ENCODE peak calls at places on chromosome 5, in six cellular contexts. T is PC-3; U is HCT116; F is upper lobe of left lung; P is sigmoid colon; B is CD8-positive, alpha-beta T cell. M is an unnamed sample.

GRCh38 chr5:107604990-107605389 is 65.7 kb downstream of the EFNA5 start:
- DNase-seq in T (no peak), U (no peak), F (no peak), P (no peak), B (no peak), M (no peak)

GRCh38 chr5:96431376-96432244 is 1.4 kb downstream of the PCSK1 start:
- DNase-seq in T (no peak), U (no peak), F (no peak), P (no peak), B (no peak), M (peak)

GRCh38 chr5:73222173-73222572 is 49.2 kb downstream of the TMEM174 start:
- DNase-seq in T (no peak), U (no peak), F (no peak), P (no peak), B (no peak), M (no peak)

GRCh38 chr5:143701476-143701875 is 110.5 kb upstream of the HMHB1 start:
- DNase-seq in T (no peak), U (no peak), F (no peak), P (no peak), B (no peak), M (no peak)

GRCh38 chr5:88081877-88082276 is 186.8 kb downstream of the TMEM161B start:
- DNase-seq in T (no peak), U (no peak), F (no peak), P (no peak), B (no peak), M (no peak)

GRCh38 chr5:32462618-32463017 is 18.1 kb upstream of the ZFR start:
- DNase-seq in T (peak), U (no peak), F (no peak), P (no peak), B (no peak), M (no peak)

GRCh38 chr5:156312897-156313680 is 13.9 kb upstream of the SGCD start:
- DNase-seq in T (no peak), U (no peak), F (no peak), P (no peak), B (no peak), M (no peak)

GRCh38 chr5:6732634-6733410 is 19.6 kb downstream of the TENT4A start:
- DNase-seq in T (peak), U (no peak), F (peak), P (peak), B (no peak), M (peak)

GRCh38 chr5:91787718-91788117 is 404.6 kb upstream of the ARRDC3 start:
- DNase-seq in T (peak), U (no peak), F (no peak), P (no peak), B (no peak), M (no peak)

GRCh38 chr5:72206160-72206559 is 98.9 kb downstream of the MAP1B start:
- DNase-seq in T (no peak), U (no peak), F (no peak), P (no peak), B (no peak), M (no peak)

GRCh38 chr5:165325201-165325600 is 1819.8 kb downstream of the MAT2B start:
- DNase-seq in T (peak), U (no peak), F (no peak), P (no peak), B (no peak), M (no peak)

GRCh38 chr5:111223790-111224560 is at the start of gene CAMK4:
- DNase-seq in T (peak), U (peak), F (peak), P (peak), B (peak), M (no peak)

GRCh38 chr5:87347272-87347671 is 65.5 kb downstream of the CCNH start:
- DNase-seq in T (no peak), U (no peak), F (no peak), P (no peak), B (no peak), M (no peak)

GRCh38 chr5:169880012-169880673 is 100.2 kb downstream of the INSYN2B start:
- DNase-seq in T (no peak), U (no peak), F (no peak), P (no peak), B (no peak), M (no peak)

GRCh38 chr5:79705632-79706031 is 16.0 kb downstream of the CMYA5 start:
- DNase-seq in T (no peak), U (no peak), F (no peak), P (no peak), B (no peak), M (no peak)

GRCh38 chr5:150412319-150413175 is at the start of gene CD74:
- DNase-seq in T (peak), U (no peak), F (peak), P (peak), B (peak), M (peak)

GRCh38 chr5:153671653-153672346 is 181.3 kb downstream of the GRIA1 start:
- DNase-seq in T (no peak), U (no peak), F (no peak), P (no peak), B (no peak), M (no peak)

GRCh38 chr5:121559832-121560231 is 291.9 kb upstream of the FTMT start:
- DNase-seq in T (no peak), U (no peak), F (no peak), P (no peak), B (no peak), M (no peak)

GRCh38 chr5:34484591-34485228 is 171.4 kb upstream of the RAI14 start:
- DNase-seq in T (peak), U (no peak), F (no peak), P (no peak), B (no peak), M (no peak)

GRCh38 chr5:132611965-132612364 is 46.0 kb upstream of the IL13 start:
- DNase-seq in T (no peak), U (no peak), F (no peak), P (no peak), B (no peak), M (no peak)

GRCh38 chr5:66680804-66681203 is 84.6 kb downstream of the MAST4 start:
- DNase-seq in T (no peak), U (no peak), F (no peak), P (no peak), B (no peak), M (no peak)

GRCh38 chr5:160357861-160358411 is 12.5 kb downstream of the C1QTNF2 start:
- DNase-seq in T (no peak), U (no peak), F (no peak), P (peak), B (no peak), M (no peak)

GRCh38 chr5:125222597-125223240 is 476.3 kb upstream of the ZNF608 start:
- DNase-seq in T (no peak), U (no peak), F (no peak), P (no peak), B (no peak), M (no peak)

GRCh38 chr5:125295405-125295872 is 549.0 kb upstream of the ZNF608 start:
- DNase-seq in T (peak), U (no peak), F (no peak), P (no peak), B (no peak), M (no peak)

GRCh38 chr5:91643796-91644195 is 260.7 kb upstream of the ARRDC3 start:
- DNase-seq in T (no peak), U (no peak), F (no peak), P (no peak), B (no peak), M (no peak)

GRCh38 chr5:58383459-58383858 is 76.4 kb downstream of the PLK2 start:
- DNase-seq in T (no peak), U (no peak), F (no peak), P (no peak), B (no peak), M (no peak)

GRCh38 chr5:135545115-135545514 is 9.4 kb upstream of the NEUROG1 start:
- DNase-seq in T (no peak), U (no peak), F (no peak), P (no peak), B (no peak), M (no peak)

GRCh38 chr5:170408189-170408588 is 19.0 kb upstream of the KCNMB1 start:
- DNase-seq in T (no peak), U (no peak), F (no peak), P (no peak), B (no peak), M (no peak)

GRCh38 chr5:155631116-155631515 is 617.6 kb downstream of the KIF4B start:
- DNase-seq in T (no peak), U (no peak), F (no peak), P (no peak), B (no peak), M (no peak)

GRCh38 chr5:168714046-168714445 is 134.9 kb upstream of the PANK3 start:
- DNase-seq in T (no peak), U (no peak), F (no peak), P (no peak), B (no peak), M (no peak)

GRCh38 chr5:140800816-140801493 is at the start of gene PCDHA3:
- DNase-seq in T (no peak), U (no peak), F (no peak), P (no peak), B (no peak), M (no peak)

GRCh38 chr5:140796718-140797095 is 2.1 kb downstream of the PCDHA2 start:
- DNase-seq in T (no peak), U (no peak), F (no peak), P (no peak), B (no peak), M (no peak)

GRCh38 chr5:140806834-140807775 is at the start of gene PCDHA4:
- DNase-seq in T (peak), U (no peak), F (no peak), P (no peak), B (no peak), M (no peak)

GRCh38 chr5:140802781-140803271 is 2.0 kb downstream of the PCDHA3 start:
- DNase-seq in T (no peak), U (no peak), F (no peak), P (no peak), B (no peak), M (no peak)

DNA sequence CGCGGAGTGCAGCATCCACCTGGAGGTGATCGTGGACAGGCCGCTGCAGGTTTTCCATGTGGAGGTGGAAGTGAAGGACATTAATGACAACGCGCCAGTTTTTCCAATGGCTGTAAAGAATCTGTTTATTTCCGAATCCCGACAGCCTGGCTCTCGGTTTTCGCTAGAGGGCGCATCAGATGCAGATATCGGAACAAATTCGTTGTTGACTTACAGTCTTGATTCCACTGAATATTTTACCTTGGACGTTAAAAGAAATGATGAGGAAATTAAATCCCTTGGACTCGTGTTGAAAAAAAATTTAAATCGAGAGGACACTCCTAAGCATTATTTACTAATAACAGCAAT is 611 bp downstream of the PCDHA3 start:
- DNase-seq in T (no peak), U (no peak), F (no peak), P (no peak), B (no peak), M (no peak)
- TF ChIP-seq CTCF in T (no peak), U (no peak), F (no peak), P (no peak), B (no peak), M (no peak)

DNA sequence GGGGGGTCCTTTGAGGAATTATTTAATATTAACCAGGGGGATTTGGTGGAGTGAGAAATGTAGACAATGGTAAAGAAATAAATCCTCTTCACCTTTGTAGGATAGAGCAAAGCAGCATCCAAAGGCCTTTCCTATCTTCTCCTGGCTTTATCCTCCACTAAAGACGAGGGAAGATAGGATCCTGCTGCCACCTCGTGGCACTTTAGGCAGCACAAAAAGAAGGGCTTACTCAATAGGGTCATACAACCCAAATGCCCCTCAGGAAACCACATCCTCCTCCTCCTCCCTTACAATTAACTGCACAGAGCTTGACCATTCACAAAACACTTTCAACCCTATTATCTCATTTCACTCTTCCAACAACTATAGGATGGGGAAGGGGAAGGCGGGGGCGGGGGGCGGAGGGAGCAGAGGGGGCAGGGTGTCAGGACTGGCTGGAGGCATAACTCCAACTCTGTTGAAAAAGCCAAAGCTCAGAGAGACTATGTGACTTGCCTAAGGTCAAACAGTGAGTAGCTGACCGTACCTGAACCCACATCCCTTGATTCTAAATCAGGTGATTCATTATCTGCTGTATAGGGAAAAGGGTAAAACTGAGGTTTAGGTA is 45.4 kb upstream of the MYOT start:
- DNase-seq in T (peak), U (peak), F (no peak), P (no peak), B (no peak), M (no peak)
- TF ChIP-seq CTCF in T (peak), U (peak), F (no peak), P (peak), B (no peak), M (no peak)

GRCh38 chr5:108747111-108748009 is at the start of gene FER:
- DNase-seq in T (peak), U (peak), F (peak), P (no peak), B (no peak), M (no peak)

GRCh38 chr5:108753331-108753730 is 5.6 kb downstream of the FER start:
- DNase-seq in T (peak), U (no peak), F (no peak), P (no peak), B (no peak), M (no peak)

GRCh38 chr5:108748354-108749129 is 845 bp downstream of the FER start:
- DNase-seq in T (peak), U (peak), F (peak), P (peak), B (peak), M (peak)

GRCh38 chr5:108748010-108748353 is 285 bp downstream of the FER start:
- DNase-seq in T (no peak), U (no peak), F (no peak), P (no peak), B (no peak), M (no peak)

DNA sequence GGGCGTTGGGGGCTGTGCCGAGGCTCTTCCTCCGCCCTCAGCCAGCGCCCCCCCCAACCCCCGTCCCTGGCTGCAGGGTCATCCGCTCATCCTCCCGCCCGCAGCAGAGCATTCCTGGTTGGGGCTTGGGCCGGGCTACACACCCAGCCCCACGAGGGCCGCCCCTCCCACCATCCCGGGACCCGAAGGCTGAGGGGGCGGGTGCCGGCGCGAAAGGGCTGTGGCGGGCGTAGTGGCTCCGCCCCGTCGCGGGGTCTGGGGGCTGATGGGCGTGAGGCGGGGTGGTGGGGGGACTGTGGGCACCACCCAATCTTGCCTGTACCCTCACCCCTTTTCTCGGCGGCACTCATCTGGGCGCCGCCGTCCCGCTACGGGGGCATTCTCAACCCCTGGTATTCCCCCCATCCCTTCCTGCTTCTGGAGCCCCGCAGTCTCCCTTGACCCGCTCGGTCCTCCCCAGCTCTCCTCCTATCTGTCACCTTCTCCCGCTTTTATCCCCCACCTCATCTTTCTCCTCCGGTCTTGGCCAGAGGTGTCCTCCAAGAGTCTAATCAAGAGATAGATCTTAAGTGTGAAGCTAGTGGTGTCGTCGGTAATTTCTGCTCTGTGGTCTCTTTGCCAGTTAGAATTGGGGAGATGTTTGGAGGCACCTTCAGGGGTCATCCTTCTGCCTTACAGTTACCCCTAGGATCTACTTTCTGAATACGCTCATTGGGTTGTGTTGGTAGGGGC is 1.6 kb downstream of the FER start:
- DNase-seq in T (no peak), U (no peak), F (no peak), P (peak), B (peak), M (no peak)
- TF ChIP-seq CTCF in T (peak), U (no peak), F (no peak), P (no peak), B (no peak), M (no peak)

GRCh38 chr5:172003750-172004149 is 2.7 kb downstream of the FBXW11 start:
- DNase-seq in T (peak), U (no peak), F (no peak), P (no peak), B (no peak), M (no peak)

GRCh38 chr5:172004824-172005237 is 1.6 kb downstream of the FBXW11 start:
- DNase-seq in T (no peak), U (no peak), F (no peak), P (no peak), B (no peak), M (no peak)

GRCh38 chr5:172002840-172003512 is 3.5 kb downstream of the FBXW11 start:
- DNase-seq in T (no peak), U (no peak), F (no peak), P (no peak), B (no peak), M (no peak)

GRCh38 chr5:171999877-172000276 is 6.6 kb downstream of the FBXW11 start:
- DNase-seq in T (no peak), U (no peak), F (no peak), P (no peak), B (no peak), M (no peak)

DNA sequence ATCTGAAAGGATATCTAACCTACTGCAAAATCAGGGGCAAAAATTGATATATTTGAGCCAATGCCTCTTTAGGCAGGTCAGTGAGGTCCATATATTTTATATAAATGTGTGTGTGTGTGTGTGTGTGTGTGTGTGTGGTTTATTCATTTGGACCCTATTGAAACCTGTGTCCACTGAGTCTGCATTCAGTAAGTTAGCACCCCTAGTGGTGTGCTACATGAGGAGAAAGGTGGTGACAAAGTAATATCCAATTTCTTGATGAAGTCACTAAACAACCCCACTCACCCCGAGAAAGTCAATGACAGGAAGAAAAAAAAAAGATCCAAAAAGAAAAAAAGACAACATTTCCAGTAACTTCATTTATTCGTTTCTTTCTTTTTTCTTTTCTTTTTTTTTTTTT is 4.1 kb downstream of the FBXW11 start:
- DNase-seq in T (peak), U (peak), F (no peak), P (no peak), B (no peak), M (no peak)
- TF ChIP-seq CTCF in T (peak), U (no peak), F (no peak), P (peak), B (peak), M (no peak)

GRCh38 chr5:145903113-145903512 is 30.3 kb upstream of the GRXCR2 start:
- DNase-seq in T (no peak), U (peak), F (no peak), P (no peak), B (no peak), M (no peak)
- TF ChIP-seq CTCF in T (peak), U (no peak), F (no peak), P (no peak), B (no peak), M (no peak)

DNA sequence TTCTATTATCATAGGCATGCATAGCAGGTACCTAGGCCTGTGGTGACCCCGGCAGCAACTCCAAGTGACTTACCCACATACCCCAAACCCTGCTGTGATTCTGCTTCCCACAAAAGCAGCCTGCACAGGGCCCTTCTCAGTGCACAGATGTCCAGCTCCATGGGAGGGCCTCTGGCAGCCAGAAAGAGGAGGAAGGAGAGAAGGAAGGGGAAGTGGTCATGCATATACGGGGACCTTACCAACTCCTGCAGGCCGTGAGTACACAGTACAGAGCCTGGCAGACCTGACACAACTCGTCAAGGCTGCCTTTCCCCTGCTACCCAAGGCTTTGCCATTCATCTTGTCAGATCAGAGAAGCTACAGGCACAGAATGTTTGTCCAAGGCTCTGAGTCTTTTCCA is 61.1 kb upstream of the IQGAP2 start:
- DNase-seq in T (no peak), U (no peak), F (peak), P (no peak), B (no peak), M (no peak)
- TF ChIP-seq CTCF in T (no peak), U (no peak), F (no peak), P (no peak), B (no peak), M (no peak)

GRCh38 chr5:8253376-8253775 is 384.4 kb downstream of the MTRR start:
- DNase-seq in T (peak), U (no peak), F (no peak), P (no peak), B (no peak), M (no peak)

GRCh38 chr5:8241558-8241957 is 372.6 kb downstream of the MTRR start:
- DNase-seq in T (no peak), U (no peak), F (no peak), P (no peak), B (no peak), M (no peak)

GRCh38 chr5:8247074-8247473 is 378.1 kb downstream of the MTRR start:
- DNase-seq in T (no peak), U (no peak), F (no peak), P (no peak), B (no peak), M (no peak)

DNA sequence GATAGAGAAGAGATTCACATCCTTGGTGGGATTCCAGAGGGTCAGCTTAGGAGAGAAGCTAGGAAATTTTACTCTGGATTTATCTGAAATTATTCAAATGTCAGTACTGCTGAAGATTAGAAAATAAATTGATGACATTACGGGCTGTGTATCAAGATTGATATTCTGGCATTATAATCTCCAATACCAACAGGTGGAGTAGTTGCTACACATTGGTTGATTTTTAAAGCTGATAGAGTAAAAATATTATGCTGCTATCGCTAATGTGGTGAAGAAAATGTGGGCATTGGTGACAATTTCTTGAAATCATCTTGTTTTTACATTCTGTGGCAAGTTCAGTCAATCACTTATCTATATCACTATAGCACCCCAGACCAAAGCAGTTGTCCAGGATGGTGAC is 378.5 kb downstream of the MTRR start:
- DNase-seq in T (peak), U (no peak), F (no peak), P (no peak), B (no peak), M (no peak)
- TF ChIP-seq CTCF in T (peak), U (no peak), F (no peak), P (no peak), B (no peak), M (no peak)

GRCh38 chr5:128264567-128264966 is 181.0 kb downstream of the SLC12A2 start:
- DNase-seq in T (no peak), U (no peak), F (no peak), P (no peak), B (no peak), M (no peak)
- TF ChIP-seq CTCF in T (no peak), U (no peak), F (no peak), P (no peak), B (no peak), M (no peak)